ENCODE peak calls at places on chromosomes 12 and 14, in nine cellular contexts. One of them, this sample, is unnamed.
A peak's percentile ranks its signal among the peaks of the same experiment; 100 is the strongest.

GRCh38 chr14:77654001-77654431 is 37.6 kb upstream of the SPTLC2 start:
- DNase-seq in caudate nucleus: peak; percentile 11
- DNase-seq in nephron progenitor cell: no peak
- DNase-seq in hypothalamus: no peak
- DNase-seq in ovary: no peak
- DNase-seq in T-helper 9 cell: no peak
- DNase-seq in BJ: no peak
- DNase-seq in germinal center: no peak
- DNase-seq in H4: no peak
- DNase-seq in this sample: no peak

GRCh38 chr12:103880299-103881142 is 39.5 kb upstream of the NT5DC3 start:
- DNase-seq in caudate nucleus: no peak
- DNase-seq in nephron progenitor cell: no peak
- DNase-seq in hypothalamus: no peak
- DNase-seq in ovary: no peak
- DNase-seq in T-helper 9 cell: no peak
- DNase-seq in BJ: no peak
- DNase-seq in germinal center: no peak
- DNase-seq in H4: no peak
- DNase-seq in this sample: peak; percentile 35

GRCh38 chr12:19458733-19459132 is 19.4 kb downstream of the AEBP2 start:
- DNase-seq in caudate nucleus: no peak
- DNase-seq in nephron progenitor cell: no peak
- DNase-seq in hypothalamus: no peak
- DNase-seq in ovary: no peak
- DNase-seq in T-helper 9 cell: no peak
- DNase-seq in BJ: no peak
- DNase-seq in germinal center: peak; percentile 34
- DNase-seq in H4: no peak
- DNase-seq in this sample: no peak

GRCh38 chr12:88810806-88811205 is 230.5 kb upstream of the KITLG start:
- DNase-seq in caudate nucleus: no peak
- DNase-seq in nephron progenitor cell: no peak
- DNase-seq in hypothalamus: no peak
- DNase-seq in ovary: no peak
- DNase-seq in T-helper 9 cell: no peak
- DNase-seq in BJ: no peak
- DNase-seq in germinal center: no peak
- DNase-seq in H4: no peak
- DNase-seq in this sample: no peak

GRCh38 chr12:132510746-132511477 is 21.0 kb downstream of the FBRSL1 start:
- DNase-seq in caudate nucleus: no peak
- DNase-seq in nephron progenitor cell: no peak
- DNase-seq in hypothalamus: no peak
- DNase-seq in ovary: no peak
- DNase-seq in T-helper 9 cell: no peak
- DNase-seq in BJ: no peak
- DNase-seq in germinal center: no peak
- DNase-seq in H4: no peak
- DNase-seq in this sample: no peak

GRCh38 chr12:88570103-88570502 is 10.2 kb downstream of the KITLG start:
- DNase-seq in caudate nucleus: no peak
- DNase-seq in nephron progenitor cell: no peak
- DNase-seq in hypothalamus: no peak
- DNase-seq in ovary: no peak
- DNase-seq in T-helper 9 cell: no peak
- DNase-seq in BJ: no peak
- DNase-seq in germinal center: no peak
- DNase-seq in H4: no peak
- DNase-seq in this sample: no peak

GRCh38 chr12:95446511-95446910 is 27.4 kb upstream of the METAP2 start:
- DNase-seq in caudate nucleus: no peak
- DNase-seq in nephron progenitor cell: peak; percentile 76
- DNase-seq in hypothalamus: peak; percentile 2
- DNase-seq in ovary: peak; percentile 52
- DNase-seq in T-helper 9 cell: no peak
- DNase-seq in BJ: no peak
- DNase-seq in germinal center: no peak
- DNase-seq in H4: no peak
- DNase-seq in this sample: no peak

GRCh38 chr12:49733219-49734017 is 7.9 kb upstream of the TMBIM6 start:
- DNase-seq in caudate nucleus: no peak
- DNase-seq in nephron progenitor cell: no peak
- DNase-seq in hypothalamus: no peak
- DNase-seq in ovary: no peak
- DNase-seq in T-helper 9 cell: no peak
- DNase-seq in BJ: no peak
- DNase-seq in germinal center: no peak
- DNase-seq in H4: no peak
- DNase-seq in this sample: no peak

GRCh38 chr14:61453103-61453767 is 131.9 kb downstream of the PRKCH start:
- DNase-seq in caudate nucleus: no peak
- DNase-seq in nephron progenitor cell: no peak
- DNase-seq in hypothalamus: no peak
- DNase-seq in ovary: no peak
- DNase-seq in T-helper 9 cell: no peak
- DNase-seq in BJ: no peak
- DNase-seq in germinal center: no peak
- DNase-seq in H4: no peak
- DNase-seq in this sample: no peak

GRCh38 chr14:74596747-74597456 is 15.1 kb downstream of the LTBP2 start:
- DNase-seq in caudate nucleus: no peak
- DNase-seq in nephron progenitor cell: no peak
- DNase-seq in hypothalamus: no peak
- DNase-seq in ovary: peak; percentile 68
- DNase-seq in T-helper 9 cell: no peak
- DNase-seq in BJ: no peak
- DNase-seq in germinal center: no peak
- DNase-seq in H4: no peak
- DNase-seq in this sample: no peak

GRCh38 chr14:53331247-53331646 is 178.1 kb upstream of the DDHD1 start:
- DNase-seq in caudate nucleus: no peak
- DNase-seq in nephron progenitor cell: no peak
- DNase-seq in hypothalamus: no peak
- DNase-seq in ovary: no peak
- DNase-seq in T-helper 9 cell: no peak
- DNase-seq in BJ: peak; percentile 13
- DNase-seq in germinal center: no peak
- DNase-seq in H4: no peak
- DNase-seq in this sample: no peak

GRCh38 chr14:102500190-102500661 is 9.3 kb downstream of the ANKRD9 start:
- DNase-seq in caudate nucleus: no peak
- DNase-seq in nephron progenitor cell: no peak
- DNase-seq in hypothalamus: no peak
- DNase-seq in ovary: no peak
- DNase-seq in T-helper 9 cell: no peak
- DNase-seq in BJ: peak; percentile 64
- DNase-seq in germinal center: no peak
- DNase-seq in H4: peak; percentile 55
- DNase-seq in this sample: no peak

GRCh38 chr12:104662203-104662602 is 205.5 kb downstream of the CHST11 start:
- DNase-seq in caudate nucleus: no peak
- DNase-seq in nephron progenitor cell: no peak
- DNase-seq in hypothalamus: no peak
- DNase-seq in ovary: no peak
- DNase-seq in T-helper 9 cell: no peak
- DNase-seq in BJ: no peak
- DNase-seq in germinal center: no peak
- DNase-seq in H4: no peak
- DNase-seq in this sample: no peak

GRCh38 chr14:73594491-73594890 is 2.8 kb downstream of the ACOT4 start:
- DNase-seq in caudate nucleus: no peak
- DNase-seq in nephron progenitor cell: no peak
- DNase-seq in hypothalamus: no peak
- DNase-seq in ovary: no peak
- DNase-seq in T-helper 9 cell: no peak
- DNase-seq in BJ: no peak
- DNase-seq in germinal center: no peak
- DNase-seq in H4: no peak
- DNase-seq in this sample: no peak

GRCh38 chr14:90846511-90846910 is 30.3 kb upstream of the TTC7B start:
- DNase-seq in caudate nucleus: no peak
- DNase-seq in nephron progenitor cell: no peak
- DNase-seq in hypothalamus: no peak
- DNase-seq in ovary: no peak
- DNase-seq in T-helper 9 cell: no peak
- DNase-seq in BJ: no peak
- DNase-seq in germinal center: no peak
- DNase-seq in H4: no peak
- DNase-seq in this sample: no peak

GRCh38 chr12:45379261-45379660 is 163.4 kb downstream of the ANO6 start:
- DNase-seq in caudate nucleus: no peak
- DNase-seq in nephron progenitor cell: no peak
- DNase-seq in hypothalamus: no peak
- DNase-seq in ovary: no peak
- DNase-seq in T-helper 9 cell: no peak
- DNase-seq in BJ: no peak
- DNase-seq in germinal center: no peak
- DNase-seq in H4: no peak
- DNase-seq in this sample: no peak

GRCh38 chr12:9813821-9814798 is 13.2 kb upstream of the KLRF1 start:
- DNase-seq in caudate nucleus: peak; percentile 52
- DNase-seq in nephron progenitor cell: peak; percentile 72
- DNase-seq in hypothalamus: peak; percentile 29
- DNase-seq in ovary: peak; percentile 39
- DNase-seq in T-helper 9 cell: peak; percentile 87
- DNase-seq in BJ: no peak
- DNase-seq in germinal center: peak; percentile 90
- DNase-seq in H4: peak; percentile 47
- DNase-seq in this sample: peak; percentile 92

GRCh38 chr12:32155911-32156585 is 49.4 kb downstream of the BICD1 start:
- DNase-seq in caudate nucleus: no peak
- DNase-seq in nephron progenitor cell: no peak
- DNase-seq in hypothalamus: no peak
- DNase-seq in ovary: no peak
- DNase-seq in T-helper 9 cell: no peak
- DNase-seq in BJ: no peak
- DNase-seq in germinal center: no peak
- DNase-seq in H4: no peak
- DNase-seq in this sample: no peak

GRCh38 chr14:55240526-55241178 is 30.6 kb upstream of the FBXO34 start:
- DNase-seq in caudate nucleus: no peak
- DNase-seq in nephron progenitor cell: peak; percentile 62
- DNase-seq in hypothalamus: no peak
- DNase-seq in ovary: no peak
- DNase-seq in T-helper 9 cell: no peak
- DNase-seq in BJ: no peak
- DNase-seq in germinal center: no peak
- DNase-seq in H4: no peak
- DNase-seq in this sample: no peak

GRCh38 chr12:27711312-27711682 is 665 bp downstream of the MRPS35 start:
- DNase-seq in caudate nucleus: no peak
- DNase-seq in nephron progenitor cell: no peak
- DNase-seq in hypothalamus: no peak
- DNase-seq in ovary: no peak
- DNase-seq in T-helper 9 cell: no peak
- DNase-seq in BJ: no peak
- DNase-seq in germinal center: peak; percentile 2
- DNase-seq in H4: no peak
- DNase-seq in this sample: peak; percentile 26

GRCh38 chr14:56160058-56160457 is 41.8 kb downstream of the PELI2 start:
- DNase-seq in caudate nucleus: no peak
- DNase-seq in nephron progenitor cell: no peak
- DNase-seq in hypothalamus: no peak
- DNase-seq in ovary: no peak
- DNase-seq in T-helper 9 cell: no peak
- DNase-seq in BJ: no peak
- DNase-seq in germinal center: no peak
- DNase-seq in H4: no peak
- DNase-seq in this sample: no peak

GRCh38 chr14:92595267-92595666 is 81.7 kb downstream of the RIN3 start:
- DNase-seq in caudate nucleus: no peak
- DNase-seq in nephron progenitor cell: no peak
- DNase-seq in hypothalamus: no peak
- DNase-seq in ovary: no peak
- DNase-seq in T-helper 9 cell: no peak
- DNase-seq in BJ: no peak
- DNase-seq in germinal center: no peak
- DNase-seq in H4: no peak
- DNase-seq in this sample: no peak

GRCh38 chr12:96242597-96242996 is 48.4 kb downstream of the ELK3 start:
- DNase-seq in caudate nucleus: no peak
- DNase-seq in nephron progenitor cell: no peak
- DNase-seq in hypothalamus: no peak
- DNase-seq in ovary: no peak
- DNase-seq in T-helper 9 cell: peak; percentile 38
- DNase-seq in BJ: no peak
- DNase-seq in germinal center: no peak
- DNase-seq in H4: no peak
- DNase-seq in this sample: no peak

GRCh38 chr14:66360526-66360925 is 125.6 kb upstream of the CCDC196 start:
- DNase-seq in caudate nucleus: no peak
- DNase-seq in nephron progenitor cell: peak; percentile 40
- DNase-seq in hypothalamus: no peak
- DNase-seq in ovary: no peak
- DNase-seq in T-helper 9 cell: no peak
- DNase-seq in BJ: no peak
- DNase-seq in germinal center: no peak
- DNase-seq in H4: no peak
- DNase-seq in this sample: no peak

GRCh38 chr12:59911516-59911915 is 315.7 kb downstream of the SLC16A7 start:
- DNase-seq in caudate nucleus: no peak
- DNase-seq in nephron progenitor cell: no peak
- DNase-seq in hypothalamus: no peak
- DNase-seq in ovary: no peak
- DNase-seq in T-helper 9 cell: no peak
- DNase-seq in BJ: no peak
- DNase-seq in germinal center: no peak
- DNase-seq in H4: no peak
- DNase-seq in this sample: no peak

GRCh38 chr12:50690923-50691322 is 73.0 kb upstream of the ATF1 start:
- DNase-seq in caudate nucleus: peak; percentile 52
- DNase-seq in nephron progenitor cell: no peak
- DNase-seq in hypothalamus: peak; percentile 1
- DNase-seq in ovary: peak; percentile 18
- DNase-seq in T-helper 9 cell: no peak
- DNase-seq in BJ: no peak
- DNase-seq in germinal center: no peak
- DNase-seq in H4: no peak
- DNase-seq in this sample: no peak

GRCh38 chr12:15151141-15152091 is 69.8 kb downstream of the RERG start:
- DNase-seq in caudate nucleus: no peak
- DNase-seq in nephron progenitor cell: no peak
- DNase-seq in hypothalamus: no peak
- DNase-seq in ovary: no peak
- DNase-seq in T-helper 9 cell: no peak
- DNase-seq in BJ: no peak
- DNase-seq in germinal center: peak; percentile 2
- DNase-seq in H4: peak; percentile 33
- DNase-seq in this sample: no peak

GRCh38 chr12:75563351-75563750 is 51.9 kb upstream of the KRR1 start:
- DNase-seq in caudate nucleus: no peak
- DNase-seq in nephron progenitor cell: no peak
- DNase-seq in hypothalamus: no peak
- DNase-seq in ovary: no peak
- DNase-seq in T-helper 9 cell: no peak
- DNase-seq in BJ: no peak
- DNase-seq in germinal center: no peak
- DNase-seq in H4: no peak
- DNase-seq in this sample: no peak

GRCh38 chr12:43806737-43807072 is 588 bp upstream of the TWF1 start:
- DNase-seq in caudate nucleus: no peak
- DNase-seq in nephron progenitor cell: no peak
- DNase-seq in hypothalamus: no peak
- DNase-seq in ovary: no peak
- DNase-seq in T-helper 9 cell: no peak
- DNase-seq in BJ: no peak
- DNase-seq in germinal center: peak; percentile 15
- DNase-seq in H4: no peak
- DNase-seq in this sample: no peak

GRCh38 chr14:23085458-23085857 is 9.5 kb downstream of the ACIN1 start:
- DNase-seq in caudate nucleus: no peak
- DNase-seq in nephron progenitor cell: no peak
- DNase-seq in hypothalamus: no peak
- DNase-seq in ovary: no peak
- DNase-seq in T-helper 9 cell: no peak
- DNase-seq in BJ: no peak
- DNase-seq in germinal center: no peak
- DNase-seq in H4: no peak
- DNase-seq in this sample: no peak

GRCh38 chr14:24986206-24986893 is 63.6 kb downstream of the STXBP6 start:
- DNase-seq in caudate nucleus: no peak
- DNase-seq in nephron progenitor cell: no peak
- DNase-seq in hypothalamus: no peak
- DNase-seq in ovary: peak; percentile 22
- DNase-seq in T-helper 9 cell: no peak
- DNase-seq in BJ: no peak
- DNase-seq in germinal center: no peak
- DNase-seq in H4: no peak
- DNase-seq in this sample: no peak